ENCODE peak calls at places on chromosomes 5 and 9, in seven cellular contexts. E is GM04504, T is fibroblast of lung, G is AG08395, J is cerebellum, K is GM20000, A is pancreas. R is an unnamed sample.
A peak's percentile ranks its signal among the peaks of the same experiment; 100 is the strongest.

GRCh38 chr5:100643473-100643872 is 108.3 kb downstream of the FAM174A start:
- DNase-seq in E (no peak), J (no peak), G (no peak), A (no peak), T (peak; percentile 64), K (no peak), R (no peak)

GRCh38 chr5:13625616-13626198 is 318.8 kb downstream of the DNAH5 start:
- DNase-seq in T (peak; percentile 44), J (no peak), K (no peak), G (no peak), E (no peak), A (no peak), R (peak; percentile 20)

GRCh38 chr5:81420039-81420667 is 26.2 kb upstream of the ACOT12 start:
- DNase-seq in A (no peak), K (no peak), T (peak; percentile 96), E (peak; percentile 80), J (no peak), G (peak; percentile 85), R (peak; percentile 96)

GRCh38 chr5:147688965-147689364 is 93.6 kb downstream of the JAKMIP2 start:
- DNase-seq in K (no peak), T (peak; percentile 75), G (no peak), J (peak; percentile 66), A (no peak), E (no peak), R (no peak)

GRCh38 chr9:97510797-97511761 is 9.6 kb downstream of the TMOD1 start:
- DNase-seq in K (peak; percentile 69), A (no peak), T (peak; percentile 79), G (no peak), E (no peak), J (no peak), R (peak; percentile 95)

GRCh38 chr9:120583958-120584369 is 4.0 kb upstream of the CDK5RAP2 start:
- DNase-seq in K (peak; percentile 28), T (peak; percentile 93), J (peak; percentile 10), A (no peak), E (peak; percentile 91), G (peak; percentile 94), R (peak; percentile 93)

GRCh38 chr5:55480781-55481180 is 54.0 kb downstream of the PLPP1 start:
- DNase-seq in G (peak; percentile 15), K (no peak), E (no peak), J (no peak), T (peak; percentile 62), A (no peak), R (peak; percentile 79)

GRCh38 chr9:120394058-120394669 is 185.8 kb downstream of the CDK5RAP2 start:
- DNase-seq in E (peak; percentile 81), J (no peak), G (peak; percentile 94), K (no peak), T (peak; percentile 97), A (no peak), R (peak; percentile 96)

GRCh38 chr9:134289241-134289875 is 36.9 kb upstream of the RXRA start:
- DNase-seq in K (no peak), A (peak; percentile 8), T (no peak), E (no peak), G (no peak), J (no peak), R (no peak)

GRCh38 chr5:56871755-56872154 is 37.6 kb upstream of the SETD9 start:
- DNase-seq in J (no peak), E (no peak), G (no peak), K (no peak), T (no peak), A (no peak), R (no peak)

GRCh38 chr5:67010684-67011409 is 185.8 kb downstream of the CD180 start:
- DNase-seq in A (no peak), K (no peak), J (no peak), T (peak; percentile 98), E (no peak), G (peak; percentile 26), R (peak; percentile 94)

GRCh38 chr5:136042665-136043121 is 13.9 kb downstream of the TGFBI start:
- DNase-seq in K (no peak), J (no peak), A (no peak), T (peak; percentile 82), E (no peak), G (no peak), R (no peak)